ENCODE peak calls at places on chromosomes 11 and 22, in five cellular contexts. V is stimulated activated CD8-positive, alpha-beta memory T cell treated with anti-CD3 and anti-CD28 coated beads, Interleukin-15, amount 100 ng/mL, for 1 hour; Z is stimulated activated naive CD8-positive, alpha-beta T cell treated with anti-CD3 and anti-CD28 coated beads, Interleukin-15, Interleukin-2, amounts not matched to agents 100 U/mL and 50 U/mL, for 24 hours; F is non-pigmented ciliary epithelial cell; R is CD4-positive, CD25-positive, alpha-beta regulatory T cell. E is an unnamed sample.

GRCh38 chr11:117941163-117941707 is 12.0 kb upstream of the TMPRSS13 start:
- DNase-seq in V (no peak), Z (no peak), F (no peak), R (no peak), E (no peak)

GRCh38 chr11:69799582-69799981 is 19.6 kb downstream of the FGF3 start:
- DNase-seq in V (no peak), Z (no peak), F (no peak), R (peak), E (peak)

GRCh38 chr11:74819400-74819799 is 70.8 kb downstream of the RNF169 start:
- DNase-seq in V (no peak), Z (no peak), F (peak), R (no peak), E (no peak)

GRCh38 chr11:4607111-4607510 is 920 bp downstream of the TRIM68 start:
- DNase-seq in V (no peak), Z (no peak), F (no peak), R (peak), E (no peak)

GRCh38 chr11:1222491-1223345 is at the start of gene MUC5B:
- DNase-seq in V (no peak), Z (no peak), F (no peak), R (no peak), E (no peak)

GRCh38 chr11:128448487-128448886 is 138.9 kb downstream of the ETS1 start:
- DNase-seq in V (no peak), Z (no peak), F (peak), R (peak), E (peak)

GRCh38 chr22:38505595-38506117 is 455 bp downstream of the DDX17 start:
- DNase-seq in V (peak), Z (peak), F (no peak), R (peak), E (peak)

GRCh38 chr11:34315006-34315793 is 42.6 kb downstream of the ABTB2 start:
- DNase-seq in V (no peak), Z (no peak), F (no peak), R (no peak), E (no peak)

GRCh38 chr11:26820739-26821138 is 98.9 kb upstream of the SLC5A12 start:
- DNase-seq in V (no peak), Z (no peak), F (peak), R (no peak), E (no peak)

GRCh38 chr11:58046231-58046630 is 15.5 kb downstream of the OR6Q1 start:
- DNase-seq in V (no peak), Z (no peak), F (no peak), R (no peak), E (no peak)

E was measured in Caco-2.